ENCODE peak calls at places on chromosomes 7 and 10, in seven cellular contexts. C is testis, N is A549, Z is body of pancreas, A is GM12878, T is H1, G is HepG2. R is an unnamed sample.

GRCh38 chr7:34275629-34276028 is 370.3 kb downstream of the BMPER start:
- DNase-seq in C (no peak), N (no peak), Z (no peak), A (no peak), T (no peak), G (no peak), R (no peak)

GRCh38 chr10:56585447-56586171 is 224.6 kb upstream of the ZWINT start:
- DNase-seq in C (no peak), N (no peak), Z (no peak), A (no peak), T (no peak), G (no peak), R (no peak)

GRCh38 chr10:33234779-33235178 is 99.7 kb downstream of the NRP1 start:
- DNase-seq in C (peak), N (no peak), Z (no peak), A (no peak), T (no peak), G (no peak), R (no peak)

GRCh38 chr10:80454526-80455460 is 683 bp downstream of the TSPAN14 start:
- DNase-seq in C (peak), N (no peak), Z (peak), A (no peak), T (no peak), G (no peak), R (no peak)

GRCh38 chr10:130687566-130687965 is 551.4 kb downstream of the GLRX3 start:
- DNase-seq in C (no peak), N (no peak), Z (no peak), A (no peak), T (no peak), G (no peak), R (no peak)

GRCh38 chr10:97711640-97712267 is 1.8 kb upstream of the MARVELD1 start:
- DNase-seq in C (no peak), N (no peak), Z (no peak), A (no peak), T (no peak), G (no peak), R (no peak)

GRCh38 chr10:84175436-84175835 is 1.8 kb downstream of the GPR15LG start:
- DNase-seq in C (no peak), N (no peak), Z (no peak), A (no peak), T (no peak), G (no peak), R (no peak)

GRCh38 chr7:127884066-127884559 is 147.1 kb downstream of the LRRC4 start:
- DNase-seq in C (peak), N (no peak), Z (peak), A (no peak), T (no peak), G (no peak), R (no peak)

GRCh38 chr7:26777383-26777782 is 87.0 kb downstream of the SKAP2 start:
- DNase-seq in C (no peak), N (no peak), Z (no peak), A (no peak), T (no peak), G (no peak), R (no peak)

GRCh38 chr10:111840546-111840945 is 343.0 kb downstream of the GPAM start:
- DNase-seq in C (no peak), N (no peak), Z (no peak), A (no peak), T (no peak), G (no peak), R (no peak)

GRCh38 chr7:121343302-121343701 is 14.5 kb downstream of the WNT16 start:
- DNase-seq in C (no peak), N (no peak), Z (no peak), A (no peak), T (no peak), G (no peak), R (no peak)

GRCh38 chr10:112143420-112143819 is 40.1 kb downstream of the GPAM start:
- DNase-seq in C (no peak), N (no peak), Z (no peak), A (no peak), T (no peak), G (no peak), R (no peak)

GRCh38 chr10:85558533-85558932 is 808.1 kb downstream of the GRID1 start:
- DNase-seq in C (no peak), N (no peak), Z (no peak), A (no peak), T (no peak), G (no peak), R (no peak)

GRCh38 chr7:151088856-151089699 is 2.8 kb downstream of the AGAP3 start:
- DNase-seq in C (peak), N (no peak), Z (peak), A (no peak), T (no peak), G (peak), R (peak)
- H3K4me3 ChIP-seq in C (no peak), N (no peak), Z (peak), A (peak), T (peak), G (peak), R (peak)

DNA sequence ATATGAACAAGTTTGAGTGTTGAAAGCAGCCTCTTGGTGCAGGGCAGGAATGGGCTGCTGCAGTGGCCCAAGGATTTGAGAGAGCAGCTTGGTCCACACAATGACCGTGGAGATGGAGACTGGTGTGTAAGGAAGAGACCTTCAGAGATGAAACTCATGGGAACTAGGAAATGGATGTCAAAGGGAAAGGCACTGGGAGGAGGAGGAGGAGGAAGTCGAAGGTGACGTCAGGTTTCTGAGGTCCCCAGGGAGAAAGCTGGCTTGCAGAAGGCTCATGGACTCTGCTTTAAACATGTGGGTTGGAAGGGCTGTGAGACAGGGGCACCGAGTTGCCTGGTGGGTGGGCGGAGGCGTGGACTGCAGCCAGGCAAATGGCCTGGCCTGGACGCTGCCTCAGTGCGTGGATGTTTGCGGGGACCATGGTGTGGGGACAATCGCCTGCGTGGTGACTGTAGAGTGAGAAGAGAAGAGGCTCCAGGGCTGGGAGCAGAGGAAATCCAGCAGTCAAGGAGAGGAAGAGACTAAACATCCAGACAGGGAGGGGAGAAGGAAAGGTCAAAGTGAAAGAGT is 14.6 kb downstream of the C10orf71 start:
- DNase-seq in C (no peak), N (no peak), Z (no peak), A (no peak), T (no peak), G (no peak), R (no peak)
- TF ChIP-seq POLR2A in C (no peak), N (no peak), Z (no peak), A (no peak), T (no peak), G (no peak), R (no peak)

DNA sequence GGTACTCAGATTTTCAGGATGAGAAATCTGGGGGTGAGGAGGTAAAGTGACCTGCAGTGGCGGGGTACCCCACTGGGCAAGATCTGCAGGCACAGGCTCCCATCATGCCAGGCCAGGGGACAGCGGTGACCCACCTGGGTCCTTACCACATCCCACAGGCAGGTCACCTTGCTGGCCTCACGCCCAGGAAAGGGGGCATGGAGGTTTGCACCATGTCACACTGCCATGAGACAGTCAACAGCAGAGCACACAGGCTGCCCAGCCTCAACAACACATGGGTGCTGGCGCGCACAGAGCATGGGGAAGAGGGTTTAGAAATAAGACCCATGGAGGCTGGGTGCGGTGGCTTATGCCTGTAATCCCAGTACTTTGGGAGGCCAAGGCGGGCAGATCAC is 914 bp downstream of the PKD1L1 start:
- DNase-seq in C (no peak), N (no peak), Z (no peak), A (no peak), T (no peak), G (no peak), R (no peak)
- H3K4me3 ChIP-seq in C (no peak), N (no peak), Z (no peak), A (no peak), T (no peak), G (no peak), R (no peak)

GRCh38 chr7:130961128-130961601 is 227.2 kb upstream of the KLF14 start:
- DNase-seq in C (no peak), N (peak), Z (no peak), A (peak), T (no peak), G (no peak), R (no peak)
- TF ChIP-seq POLR2A in C (no peak), N (peak), Z (no peak), A (peak), T (no peak), G (no peak), R (no peak)

R was measured in prostate gland.